ENCODE peak calls at places on chromosomes 13 and 19, in four cellular contexts. O is H9, D is IMR-90, N is H1. W is an unnamed sample.

GRCh38 chr19:18057557-18057956 is 29.2 kb downstream of the IL12RB1 start:
- DNase-seq in O (no peak), D (no peak), N (no peak), W (no peak)

GRCh38 chr19:6056801-6057650 is 53.3 kb downstream of the RFX2 start:
- DNase-seq in N (no peak), D (peak), O (peak), W (peak)

GRCh38 chr13:68056816-68057710 is 826.9 kb upstream of the PCDH9 start:
- DNase-seq in D (peak), O (no peak), N (no peak), W (peak)

GRCh38 chr13:37403776-37404497 is 194.6 kb downstream of the POSTN start:
- DNase-seq in D (peak), O (no peak), N (no peak), W (no peak)

GRCh38 chr13:107208889-107209288 is 641.0 kb upstream of the ARGLU1 start:
- DNase-seq in O (no peak), N (no peak), D (no peak), W (no peak)

GRCh38 chr13:95164830-95165229 is 136.4 kb downstream of the ABCC4 start:
- DNase-seq in N (no peak), D (no peak), O (no peak), W (no peak)

GRCh38 chr19:10517760-10518443 is 655 bp upstream of the S1PR5 start:
- DNase-seq in D (peak), N (no peak), O (peak), W (peak)

GRCh38 chr13:42270857-42271215 is 1.1 kb upstream of the AKAP11 start:
- DNase-seq in D (no peak), N (no peak), O (no peak), W (no peak)

GRCh38 chr13:63124863-63125262 is 1709.2 kb upstream of the PCDH20 start:
- DNase-seq in N (no peak), D (peak), O (no peak), W (peak)

DNA sequence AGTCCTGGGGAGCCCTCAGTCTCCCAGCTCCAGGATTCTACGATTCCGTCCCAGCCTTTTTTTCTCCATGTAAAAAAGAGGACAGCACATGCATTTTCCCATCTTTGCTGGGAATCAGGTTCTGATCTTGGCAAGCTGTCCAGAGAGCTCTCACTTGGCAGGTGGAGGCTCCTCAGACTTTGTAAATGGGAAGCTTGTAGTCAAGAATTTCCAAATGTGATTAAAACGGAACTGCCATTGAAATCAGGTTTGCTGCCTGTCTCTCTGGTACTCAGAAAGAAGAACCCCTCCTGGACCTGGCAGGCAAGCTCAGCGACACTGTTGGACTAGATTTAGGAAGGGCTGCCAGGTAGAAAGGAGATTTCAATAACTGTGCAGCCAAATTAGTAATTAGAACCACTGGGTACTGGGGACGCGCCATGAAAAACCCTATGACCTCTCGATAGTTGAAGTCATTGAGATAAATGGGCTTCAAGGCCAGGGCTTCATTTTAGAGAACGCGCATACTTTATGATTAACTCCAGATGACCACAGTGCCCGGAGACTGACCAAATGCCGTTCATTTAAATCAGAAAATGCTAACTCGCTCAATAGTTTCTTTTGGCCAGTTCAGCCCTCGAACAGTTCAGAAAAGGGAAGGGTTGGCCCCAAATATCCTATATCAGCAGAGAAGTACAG is 517.2 kb downstream of the RFC3 start:
- DNase-seq in N (no peak), D (no peak), O (no peak), W (no peak)
- H3K56ac ChIP-seq in N (no peak), D (no peak), O (no peak), W (no peak)

GRCh38 chr13:27384285-27384684 is 40.1 kb upstream of the GTF3A start:
- DNase-seq in O (no peak), D (no peak), N (no peak), W (no peak)

GRCh38 chr13:27379126-27379525 is 45.3 kb upstream of the GTF3A start:
- DNase-seq in N (no peak), D (no peak), O (no peak), W (no peak)

GRCh38 chr13:27379694-27380596 is 44.5 kb upstream of the GTF3A start:
- DNase-seq in O (peak), D (peak), N (peak), W (peak)

GRCh38 chr13:27383104-27383921 is 41.1 kb upstream of the GTF3A start:
- DNase-seq in N (no peak), D (no peak), O (peak), W (peak)

GRCh38 chr13:27381601-27382000 is 42.8 kb upstream of the GTF3A start:
- DNase-seq in O (no peak), D (no peak), N (no peak), W (no peak)
- H3K56ac ChIP-seq in O (no peak), D (no peak), N (no peak), W (peak)

GRCh38 chr13:40480012-40480914 is 186.2 kb downstream of the FOXO1 start:
- DNase-seq in D (no peak), O (no peak), N (no peak), W (no peak)

GRCh38 chr13:40479196-40479845 is 187.1 kb downstream of the FOXO1 start:
- DNase-seq in D (no peak), N (no peak), O (no peak), W (no peak)

GRCh38 chr13:40477623-40478608 is 188.5 kb downstream of the FOXO1 start:
- DNase-seq in O (no peak), N (no peak), D (no peak), W (peak)

GRCh38 chr13:40480915-40481525 is 185.4 kb downstream of the FOXO1 start:
- DNase-seq in N (no peak), D (no peak), O (no peak), W (no peak)

GRCh38 chr13:40478775-40479174 is 187.7 kb downstream of the FOXO1 start:
- DNase-seq in N (no peak), D (no peak), O (no peak), W (no peak)
- H3K56ac ChIP-seq in N (no peak), D (no peak), O (no peak), W (no peak)

DNA sequence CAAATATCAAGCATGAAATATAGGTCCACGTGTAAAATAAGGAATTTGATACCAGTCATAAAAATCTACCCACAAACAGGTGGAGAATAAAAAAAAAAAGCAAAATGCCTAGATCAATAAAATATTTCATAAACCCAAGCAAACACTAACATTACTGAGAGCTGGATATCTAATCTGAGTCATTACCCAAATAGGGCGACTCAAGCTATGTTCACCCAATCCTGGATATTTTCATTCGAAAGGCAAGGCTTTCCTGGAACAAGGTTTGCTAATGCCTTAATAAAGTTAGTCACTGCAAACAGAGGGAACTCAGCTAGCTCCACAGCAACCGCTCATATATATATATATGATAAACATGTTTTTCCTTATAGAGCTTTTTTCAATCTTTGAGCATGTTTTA is 33.5 kb upstream of the TM9SF2 start:
- DNase-seq in O (no peak), D (peak), N (no peak), W (no peak)
- H3K56ac ChIP-seq in O (no peak), D (no peak), N (no peak), W (no peak)

GRCh38 chr13:39232999-39233398 is 194.7 kb downstream of the NHLRC3 start:
- DNase-seq in D (no peak), N (no peak), O (no peak), W (no peak)

GRCh38 chr13:39232401-39232980 is 194.2 kb downstream of the NHLRC3 start:
- DNase-seq in D (no peak), O (no peak), N (no peak), W (no peak)
- H3K56ac ChIP-seq in D (no peak), O (no peak), N (no peak), W (no peak)

DNA sequence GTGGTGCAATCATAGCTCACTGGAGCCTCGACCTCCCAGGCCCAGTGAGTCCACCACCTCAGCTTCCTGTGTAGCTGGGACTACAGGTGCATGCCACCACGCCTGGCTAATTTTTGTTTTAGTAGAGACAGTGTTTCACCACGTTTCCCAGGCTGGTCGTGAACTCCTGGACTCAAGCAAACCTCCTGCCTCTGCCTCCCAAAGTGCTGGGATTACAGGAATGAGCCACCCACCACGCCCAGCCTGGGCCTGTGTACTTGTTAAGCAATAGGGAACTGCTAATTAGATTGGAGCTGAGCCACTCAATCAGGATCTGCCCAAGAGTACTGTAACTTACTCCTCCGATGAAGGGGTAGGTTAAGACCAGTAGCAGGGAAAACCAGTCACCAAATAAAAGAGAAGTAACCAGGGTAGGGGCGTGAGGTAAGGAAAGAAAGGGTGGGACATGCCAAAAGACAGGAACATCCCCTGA is 2.4 kb downstream of the DDX39A start:
- DNase-seq in D (no peak), N (no peak), O (no peak), W (no peak)
- H3K56ac ChIP-seq in D (no peak), N (no peak), O (no peak), W (peak)

DNA sequence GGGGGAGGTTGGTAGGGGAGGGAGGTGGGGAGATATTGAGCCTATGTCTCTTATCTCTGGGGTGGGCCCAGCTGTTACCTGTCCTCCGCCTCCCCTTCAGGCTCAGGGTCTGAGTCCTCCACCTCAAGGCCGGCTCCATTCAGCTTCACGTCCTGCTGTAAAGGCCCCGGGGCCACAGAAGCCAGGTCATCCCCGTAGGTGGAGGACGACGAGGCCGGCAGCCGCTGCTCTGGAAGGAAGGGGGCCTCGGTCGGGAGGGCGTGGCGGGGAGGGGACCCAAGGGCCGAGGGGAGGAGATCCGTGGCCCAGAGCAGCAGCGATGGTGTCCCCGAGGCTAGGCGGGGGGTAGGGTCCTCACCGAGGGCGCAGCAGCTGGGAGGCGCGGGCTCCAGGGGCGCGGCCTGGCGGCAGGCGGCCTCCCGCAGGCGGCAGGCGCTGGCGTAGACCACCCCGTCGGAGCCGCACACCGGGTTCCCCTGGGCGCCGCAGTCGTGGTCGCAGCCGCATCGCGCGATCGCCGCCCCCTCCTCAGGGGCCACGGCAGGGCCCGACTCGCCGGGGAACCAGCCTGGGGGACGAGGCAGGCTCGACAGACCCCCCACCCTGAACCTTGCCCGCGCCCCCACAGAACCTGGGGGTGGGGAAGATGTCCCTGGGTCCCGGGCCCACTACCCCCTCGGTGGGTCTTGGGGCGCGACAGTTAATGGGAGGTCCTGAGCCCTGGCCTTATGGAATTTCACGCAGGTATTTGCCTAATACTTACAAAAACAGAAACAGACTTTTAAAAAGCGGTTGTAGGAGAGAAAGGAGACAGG is 7.5 kb downstream of the F2RL3 start:
- DNase-seq in D (no peak), O (peak), N (no peak), W (peak)
- H3K56ac ChIP-seq in D (no peak), O (no peak), N (no peak), W (peak)

GRCh38 chr13:75699062-75699461 is 62.9 kb downstream of the LMO7 start:
- DNase-seq in N (no peak), O (no peak), D (no peak), W (no peak)
- H3K56ac ChIP-seq in N (no peak), O (no peak), D (no peak), W (no peak)

GRCh38 chr19:32150605-32151004 is 194.8 kb upstream of the ZNF507 start:
- DNase-seq in O (no peak), D (no peak), N (no peak), W (no peak)
- H3K56ac ChIP-seq in O (no peak), D (no peak), N (no peak), W (no peak)